ENCODE peak calls at places on chromosomes 13 and 19, in four cellular contexts. W is PC-3, R is astrocyte, L is hepatocyte. B is an unnamed sample.

GRCh38 chr13:71979616-71980015 is 112.6 kb upstream of the DACH1 start:
- DNase-seq in L (peak; percentile 23), W (peak; percentile 16), R (no peak), B (no peak)

GRCh38 chr13:28991764-28992163 is 171.6 kb downstream of the MTUS2 start:
- DNase-seq in R (no peak), W (no peak), L (no peak), B (no peak)

GRCh38 chr19:1360818-1361461 is 22.8 kb upstream of the NDUFS7 start:
- DNase-seq in W (no peak), R (peak; percentile 89), L (peak; percentile 37), B (peak; percentile 98)

GRCh38 chr13:29993716-29994488 is 143.5 kb upstream of the UBL3 start:
- DNase-seq in L (no peak), R (peak; percentile 69), W (peak; percentile 59), B (peak; percentile 91)

GRCh38 chr19:36120092-36120983 is 5.1 kb downstream of the TBCB start:
- DNase-seq in L (no peak), W (no peak), R (no peak), B (peak; percentile 50)

GRCh38 chr13:42660367-42660965 is 86.5 kb downstream of the TNFSF11 start:
- DNase-seq in R (no peak), W (peak; percentile 26), L (no peak), B (no peak)

GRCh38 chr13:41271456-41272285 is 8.3 kb upstream of the MTRF1 start:
- DNase-seq in W (no peak), L (no peak), R (no peak), B (no peak)

GRCh38 chr13:36297259-36297599 is 385 bp downstream of the CCDC169 start:
- DNase-seq in R (peak; percentile 32), L (no peak), W (peak; percentile 15), B (peak; percentile 39)

GRCh38 chr13:31053098-31053497 is 108.6 kb downstream of the HSPH1 start:
- DNase-seq in R (peak; percentile 45), L (no peak), W (peak; percentile 71), B (no peak)

GRCh38 chr19:48614436-48615144 is at the start of gene FAM83E:
- DNase-seq in R (no peak), L (peak; percentile 91), W (peak; percentile 41), B (peak; percentile 92)

GRCh38 chr19:12786149-12786870 is 5.0 kb upstream of the JUNB start:
- DNase-seq in L (no peak), R (no peak), W (peak; percentile 75), B (peak; percentile 84)

GRCh38 chr19:40216013-40216776 is 2.0 kb downstream of the TTC9B start:
- DNase-seq in R (no peak), L (no peak), W (no peak), B (peak; percentile 82)

GRCh38 chr13:96749825-96750224 is 244.5 kb downstream of the OXGR1 start:
- DNase-seq in R (no peak), W (no peak), L (no peak), B (no peak)

DNA sequence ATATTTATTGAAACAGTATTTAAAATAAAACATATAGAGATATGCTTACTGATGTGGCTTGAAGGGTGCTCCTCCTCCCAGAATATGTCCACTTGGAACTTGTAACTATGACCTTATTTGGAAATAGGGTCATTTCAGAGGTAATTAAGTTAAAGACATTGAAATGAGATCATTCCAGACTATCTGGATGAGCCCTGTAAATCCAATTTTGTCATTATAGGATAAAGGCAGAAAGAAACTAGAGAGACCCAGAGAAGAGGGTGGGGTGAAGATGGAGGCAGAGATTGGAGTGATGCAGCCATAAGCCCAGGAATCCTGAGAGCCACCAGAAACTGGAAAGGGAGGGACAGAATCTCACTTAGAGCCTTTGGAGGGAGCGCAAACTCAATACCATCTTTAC is 243.2 kb downstream of the OXGR1 start:
- DNase-seq in W (no peak), L (no peak), R (no peak), B (no peak)
- H4K20me1 ChIP-seq in W (no peaks in the 10 kb centered on the region), L (no peaks in the 10 kb centered on the region), R (no peaks in the 10 kb centered on the region), B (no peaks in the 10 kb centered on the region)

DNA sequence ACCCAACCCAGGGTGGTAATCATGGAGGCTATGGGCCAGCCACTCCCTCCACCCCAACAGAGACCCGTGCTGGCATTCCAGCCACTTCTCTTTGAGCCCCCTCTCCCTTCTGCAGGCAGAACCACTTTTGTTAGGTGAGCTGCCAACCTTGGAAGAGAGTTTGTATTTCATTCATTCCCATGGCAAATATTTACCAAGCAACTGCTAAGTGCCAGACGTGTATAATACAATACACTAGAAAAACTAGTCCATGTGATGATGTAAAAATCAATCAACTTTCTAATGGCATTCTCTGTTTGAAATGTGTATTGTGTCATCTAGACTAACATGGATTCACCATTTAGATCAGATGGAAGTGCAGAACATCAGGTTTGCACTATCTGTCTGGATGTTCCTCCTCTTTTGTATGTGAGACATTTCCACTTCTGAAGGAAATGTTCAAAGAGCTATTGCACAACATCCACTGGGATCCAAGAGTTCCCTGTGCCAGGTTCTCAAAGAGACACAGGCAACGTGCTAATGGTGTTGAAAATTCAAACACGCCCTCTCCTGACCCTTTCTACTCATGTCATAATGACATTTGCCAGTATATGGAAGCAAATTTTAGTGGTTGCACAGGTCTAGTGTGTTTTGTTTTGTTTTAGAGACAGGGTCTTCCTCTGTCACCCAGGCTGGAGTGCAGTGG is 5.4 kb downstream of the MLNR start:
- DNase-seq in W (peak; percentile 2), R (no peak), L (no peak), B (no peak)
- H3K4me3 ChIP-seq in W (no peak overlapping the region), R (no peak overlapping the region), L (no peak overlapping the region), B (no peak overlapping the region)

DNA sequence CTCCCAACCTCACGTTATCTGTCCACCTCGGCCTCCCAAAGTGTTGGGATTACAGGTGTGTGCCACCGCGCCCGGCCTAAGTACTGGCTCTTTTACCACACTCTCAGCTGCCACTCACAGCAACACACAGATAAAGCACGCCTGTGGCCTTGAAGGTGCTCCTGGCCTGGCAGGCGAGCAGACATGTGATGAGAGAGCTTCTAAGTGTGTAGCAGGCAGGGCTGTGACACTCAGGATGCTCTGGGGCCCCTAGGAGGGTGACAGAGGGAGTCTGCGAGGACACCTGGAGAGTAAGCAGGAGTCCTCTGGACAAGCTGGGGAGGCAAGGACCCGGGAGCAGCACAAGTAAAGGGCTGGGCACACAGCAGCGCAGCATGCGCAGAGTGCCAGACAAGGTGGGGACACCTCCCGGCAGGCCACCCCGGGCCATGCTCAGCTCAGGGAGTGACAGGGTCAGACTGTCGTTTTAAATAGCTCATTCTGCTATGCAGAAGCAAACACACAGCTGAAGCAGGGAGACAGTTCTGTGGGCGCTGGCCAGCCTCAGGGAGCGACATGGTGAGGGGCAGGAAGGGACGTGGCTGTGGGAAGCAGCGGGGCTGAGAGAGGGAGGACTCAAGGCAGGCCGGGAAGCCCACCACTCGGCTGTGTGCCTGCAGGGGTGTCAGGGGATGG is 26.5 kb downstream of the MED26 start:
- DNase-seq in L (no peak), W (no peak), R (no peak), B (peak; percentile 27)
- H4K20me1 ChIP-seq in L (peaks cover 84% of the 10 kb centered on the region), W (peaks cover 83% of the 10 kb centered on the region), R (peaks cover 98% of the 10 kb centered on the region), B (peaks cover 92% of the 10 kb centered on the region)

GRCh38 chr19:45681391-45682015 is 10.2 kb downstream of the SNRPD2 start:
- DNase-seq in L (peak; percentile 89), R (peak; percentile 52), W (peak; percentile 90), B (peak; percentile 98)

GRCh38 chr19:45677351-45678230 is 9.6 kb downstream of the GIPR start:
- DNase-seq in W (peak; percentile 92), R (peak; percentile 55), L (peak; percentile 97), B (peak; percentile 93)

GRCh38 chr19:45682117-45682516 is 9.6 kb downstream of the SNRPD2 start:
- DNase-seq in L (no peak), R (no peak), W (no peak), B (peak; percentile 34)

GRCh38 chr19:45670670-45671453 is 2.8 kb downstream of the GIPR start:
- DNase-seq in R (no peak), L (peak; percentile 90), W (peak; percentile 71), B (peak; percentile 91)

DNA sequence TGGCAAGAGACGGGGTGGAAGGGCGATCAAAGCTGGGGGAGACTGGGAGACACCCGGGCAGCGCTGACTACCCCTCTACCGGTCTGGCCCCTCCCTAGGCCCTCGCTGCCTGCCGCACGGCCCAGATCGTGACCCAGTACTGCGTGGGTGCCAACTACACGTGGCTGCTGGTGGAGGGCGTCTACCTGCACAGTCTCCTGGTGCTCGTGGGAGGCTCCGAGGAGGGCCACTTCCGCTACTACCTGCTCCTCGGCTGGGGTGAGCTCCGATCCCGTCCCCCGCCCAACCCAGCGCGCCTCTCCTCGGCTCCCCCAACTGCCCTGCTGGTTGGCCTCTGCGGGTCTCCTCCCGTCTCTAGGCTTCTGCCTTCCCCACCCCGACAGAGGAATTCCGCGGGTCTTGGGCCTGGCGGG is 8.8 kb downstream of the GIPR start:
- DNase-seq in R (no peak), L (peak; percentile 49), W (no peak), B (peak; percentile 72)
- H3K4me3 ChIP-seq in R (no peak overlapping the region), L (peak overlapping the region; percentile 23), W (peak overlapping the region; percentile 68), B (peak overlapping the region; percentile 19)

B was measured in osteoblast.